ENCODE peak calls at places on chromosomes 7 and 10, in seven cellular contexts. M is colonic mucosa, T is OCI-LY7, D is DND-41, N is neural crest cell, Q is RWPE1, R is heart left ventricle. K is an unnamed sample.

GRCh38 chr10:110324201-110324804 is 19.6 kb upstream of the SMNDC1 start:
- DNase-seq in M (no peak), T (no peak), D (no peak), N (no peak), Q (no peak), R (no peak), K (no peak)

GRCh38 chr7:155959894-155960293 is 147.6 kb upstream of the SHH start:
- DNase-seq in M (peak; percentile 87), T (no peak), D (no peak), N (no peak), Q (no peak), R (no peak), K (peak; percentile 93)

GRCh38 chr7:47664650-47665049 is 82.7 kb upstream of the TNS3 start:
- DNase-seq in M (no peak), T (no peak), D (no peak), N (no peak), Q (no peak), R (no peak), K (no peak)

GRCh38 chr10:77637986-77638765 is 568 bp upstream of the KCNMA1 start:
- DNase-seq in M (no peak), T (no peak), D (no peak), N (peak; percentile 46), Q (no peak), R (no peak), K (no peak)

GRCh38 chr7:107047902-107048782 is 3.6 kb downstream of the PRKAR2B start:
- DNase-seq in M (no peak), T (peak; percentile 58), D (no peak), N (no peak), Q (no peak), R (no peak), K (no peak)

GRCh38 chr7:5296015-5296621 is 13.4 kb downstream of the SLC29A4 start:
- DNase-seq in M (no peak), T (no peak), D (no peak), N (no peak), Q (no peak), R (no peak), K (no peak)

GRCh38 chr10:68212721-68213352 is 19.1 kb downstream of the ATOH7 start:
- DNase-seq in M (no peak), T (peak; percentile 67), D (peak; percentile 5), N (no peak), Q (peak; percentile 34), R (no peak), K (no peak)

GRCh38 chr7:26627871-26628270 is 236.5 kb downstream of the SKAP2 start:
- DNase-seq in M (no peak), T (no peak), D (no peak), N (no peak), Q (no peak), R (no peak), K (no peak)

GRCh38 chr10:10330481-10330880 is 687.2 kb upstream of the CELF2 start:
- DNase-seq in M (no peak), T (no peak), D (no peak), N (no peak), Q (no peak), R (no peak), K (no peak)

GRCh38 chr10:30502266-30503058 is 68.5 kb downstream of the MAP3K8 start:
- DNase-seq in M (no peak), T (peak; percentile 59), D (peak; percentile 75), N (no peak), Q (no peak), R (no peak), K (no peak)

GRCh38 chr10:18437486-18437885 is 213.9 kb downstream of the NSUN6 start:
- DNase-seq in M (no peak), T (no peak), D (no peak), N (no peak), Q (no peak), R (no peak), K (no peak)

GRCh38 chr7:120877706-120878105 is 19.8 kb upstream of the TSPAN12 start:
- DNase-seq in M (no peak), T (no peak), D (no peak), N (no peak), Q (no peak), R (no peak), K (no peak)

GRCh38 chr10:30027057-30028005 is 32.1 kb downstream of the JCAD start:
- DNase-seq in M (peak; percentile 45), T (peak; percentile 13), D (peak; percentile 97), N (no peak), Q (no peak), R (peak; percentile 67), K (peak; percentile 12)

GRCh38 chr10:102601639-102602038 is 42.6 kb upstream of the TRIM8 start:
- DNase-seq in M (no peak), T (no peak), D (no peak), N (no peak), Q (no peak), R (no peak), K (no peak)

DNA sequence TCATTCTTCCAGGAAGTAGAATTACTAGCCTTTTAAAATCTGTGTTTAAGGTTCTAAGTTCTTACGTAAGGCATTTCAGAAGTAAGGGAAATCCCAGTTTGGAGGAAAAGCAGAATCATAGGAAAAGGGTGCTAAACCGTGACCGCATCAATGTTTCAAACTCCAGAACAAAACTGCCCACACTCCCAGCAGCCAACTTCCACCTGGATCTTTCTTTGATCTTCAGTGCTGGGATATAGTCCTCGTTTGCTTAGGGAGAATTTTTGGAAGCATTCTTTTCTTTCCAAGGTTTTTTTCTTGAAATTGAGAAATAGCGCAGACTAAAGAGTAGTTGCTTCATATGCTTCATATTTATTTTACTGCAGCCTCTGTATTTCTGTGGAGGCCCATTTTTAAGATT is 8.9 kb downstream of the PROSER2 start:
- DNase-seq in M (no peak), T (no peak), D (no peak), N (no peak), Q (no peak), R (no peak), K (no peak)
- TF ChIP-seq CTCF in M (no peak), T (no peak), D (no peak), N (no peak), Q (no peak), R (no peak), K (no peak)

DNA sequence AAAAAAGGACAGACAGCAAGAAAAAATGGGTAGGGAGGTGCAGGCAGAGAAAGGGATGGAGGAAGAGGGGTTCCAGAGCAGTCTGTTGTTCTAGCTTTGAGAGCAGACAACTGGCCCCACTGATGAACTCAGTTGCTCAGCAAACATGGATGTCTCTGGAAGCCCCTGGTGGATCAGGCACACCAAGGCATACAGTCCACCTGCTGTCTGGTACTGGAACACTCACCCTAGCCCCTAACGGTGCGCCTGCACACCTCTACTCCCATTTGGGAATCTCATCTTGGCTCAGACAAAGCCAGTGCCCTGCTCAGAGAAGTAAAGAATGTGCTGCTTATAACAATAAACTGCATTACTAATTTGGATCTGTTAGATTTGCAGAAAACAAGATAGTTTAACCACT is 7.7 kb downstream of the MACROH2A2 start:
- DNase-seq in M (no peak), T (no peak), D (no peak), N (no peak), Q (no peak), R (no peak), K (no peak)
- TF ChIP-seq CTCF in M (no peak), T (no peak), D (no peak), N (no peak), Q (no peak), R (no peak), K (peak; percentile 26)

GRCh38 chr7:43076606-43077005 is 35.8 kb upstream of the HECW1 start:
- DNase-seq in M (no peak), T (no peak), D (no peak), N (no peak), Q (no peak), R (no peak), K (no peak)

GRCh38 chr7:43072530-43072929 is 39.9 kb upstream of the HECW1 start:
- DNase-seq in M (no peak), T (peak; percentile 84), D (no peak), N (no peak), Q (no peak), R (no peak), K (no peak)

GRCh38 chr7:43076189-43076605 is 36.2 kb upstream of the HECW1 start:
- DNase-seq in M (no peak), T (peak; percentile 38), D (no peak), N (no peak), Q (no peak), R (no peak), K (no peak)

GRCh38 chr7:43077285-43077684 is 35.2 kb upstream of the HECW1 start:
- DNase-seq in M (no peak), T (no peak), D (no peak), N (no peak), Q (no peak), R (no peak), K (no peak)

DNA sequence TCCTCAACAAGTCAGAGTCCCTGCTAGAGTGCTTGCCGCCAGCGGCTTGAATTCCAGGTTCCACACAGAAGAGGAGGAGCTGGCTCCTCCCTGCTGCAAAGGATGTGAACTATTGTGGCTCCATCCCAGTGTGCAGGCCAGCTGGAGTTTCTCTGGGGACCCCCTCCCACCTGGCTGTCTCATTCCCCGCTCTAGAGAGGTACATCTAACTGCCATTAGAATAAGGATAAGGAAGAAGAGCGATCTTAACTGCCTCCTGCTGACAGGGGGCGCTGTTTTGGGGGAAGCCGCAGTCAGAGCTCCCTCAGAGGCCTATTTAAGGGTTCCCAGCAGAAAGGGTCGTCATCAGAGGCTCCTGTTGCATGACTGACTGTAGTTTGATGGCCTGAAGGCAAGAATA is 40.8 kb upstream of the HECW1 start:
- DNase-seq in M (no peak), T (peak; percentile 73), D (peak; percentile 26), N (peak; percentile 27), Q (no peak), R (no peak), K (peak; percentile 12)
- TF ChIP-seq CTCF in M (no peak), T (peak; percentile 85), D (peak; percentile 62), N (peak; percentile 59), Q (peak; percentile 11), R (no peak), K (peak; percentile 76)

GRCh38 chr7:572668-573495 is 53.2 kb upstream of the PDGFA start:
- DNase-seq in M (no peak), T (no peak), D (no peak), N (no peak), Q (no peak), R (peak; percentile 14), K (no peak)
- TF ChIP-seq CTCF in M (no peak), T (no peak), D (no peak), N (no peak), Q (no peak), R (no peak), K (no peak)

DNA sequence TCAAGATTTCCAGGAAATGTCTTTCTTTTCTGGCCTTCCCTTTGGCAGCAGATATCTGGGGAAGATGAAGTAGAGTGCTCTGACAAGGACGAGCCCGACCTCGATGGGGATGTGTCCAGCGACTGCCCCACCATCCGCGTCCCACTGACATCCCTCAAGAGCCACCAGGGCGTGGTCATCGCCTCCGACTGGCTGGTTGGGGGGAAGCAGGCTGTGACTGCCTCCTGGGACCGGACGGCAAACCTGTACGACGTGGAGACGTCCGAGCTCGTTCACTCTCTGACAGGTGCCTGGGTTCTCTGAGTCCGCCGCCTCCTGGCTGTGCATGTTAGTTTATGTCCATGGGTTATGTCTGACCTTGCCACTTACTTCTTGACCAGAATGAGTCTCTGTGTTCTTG is 47.4 kb downstream of the WDR37 start:
- DNase-seq in M (no peak), T (no peak), D (no peak), N (no peak), Q (no peak), R (no peak), K (no peak)
- TF ChIP-seq CTCF in M (no peak), T (no peak), D (no peak), N (no peak), Q (no peak), R (no peak), K (no peak)